ENCODE peak calls at places on chromosomes 4 and X, in ten cellular contexts. One of them, this sample, is unnamed.

GRCh38 chrX:97629597-97629985 is 745.9 kb downstream of the RPA4 start:
- DNase-seq in testis: no peak
- DNase-seq in Peyer's patch: no peak
- DNase-seq in A549: no peak
- DNase-seq in stomach: no peak
- DNase-seq in heart left ventricle: no peak
- DNase-seq in body of pancreas: no peak
- DNase-seq in upper lobe of left lung: no peak
- DNase-seq in lower leg skin: no peak
- DNase-seq in uterus: no peak
- DNase-seq in this sample: no peak

GRCh38 chr4:145808021-145808650 is 128.2 kb downstream of the C4orf51 start:
- DNase-seq in testis: no peak
- DNase-seq in Peyer's patch: no peak
- DNase-seq in A549: peak
- DNase-seq in stomach: no peak
- DNase-seq in heart left ventricle: no peak
- DNase-seq in body of pancreas: peak
- DNase-seq in upper lobe of left lung: no peak
- DNase-seq in lower leg skin: peak
- DNase-seq in uterus: peak
- DNase-seq in this sample: no peak

GRCh38 chr4:143587703-143588102 is 74.2 kb downstream of the SMARCA5 start:
- DNase-seq in testis: no peak
- DNase-seq in Peyer's patch: no peak
- DNase-seq in A549: peak
- DNase-seq in stomach: no peak
- DNase-seq in heart left ventricle: no peak
- DNase-seq in body of pancreas: no peak
- DNase-seq in upper lobe of left lung: no peak
- DNase-seq in lower leg skin: no peak
- DNase-seq in uterus: no peak
- DNase-seq in this sample: no peak

GRCh38 chrX:132292753-132293152 is 73.5 kb upstream of the RAP2C start:
- DNase-seq in testis: peak
- DNase-seq in Peyer's patch: no peak
- DNase-seq in A549: peak
- DNase-seq in stomach: no peak
- DNase-seq in heart left ventricle: no peak
- DNase-seq in body of pancreas: peak
- DNase-seq in upper lobe of left lung: no peak
- DNase-seq in lower leg skin: peak
- DNase-seq in uterus: peak
- DNase-seq in this sample: no peak

GRCh38 chrX:130211415-130212186 is 39.8 kb downstream of the RAB33A start:
- DNase-seq in testis: no peak
- DNase-seq in Peyer's patch: no peak
- DNase-seq in A549: no peak
- DNase-seq in stomach: no peak
- DNase-seq in heart left ventricle: no peak
- DNase-seq in body of pancreas: no peak
- DNase-seq in upper lobe of left lung: no peak
- DNase-seq in lower leg skin: no peak
- DNase-seq in uterus: no peak
- DNase-seq in this sample: no peak

GRCh38 chrX:153875391-153876111 is 10.4 kb downstream of the L1CAM start:
- DNase-seq in testis: peak
- DNase-seq in Peyer's patch: peak
- DNase-seq in A549: no peak
- DNase-seq in stomach: peak
- DNase-seq in heart left ventricle: no peak
- DNase-seq in body of pancreas: peak
- DNase-seq in upper lobe of left lung: peak
- DNase-seq in lower leg skin: no peak
- DNase-seq in uterus: peak
- DNase-seq in this sample: no peak

GRCh38 chr4:76028242-76028859 is 5.1 kb upstream of the CXCL10 start:
- DNase-seq in testis: no peak
- DNase-seq in Peyer's patch: no peak
- DNase-seq in A549: no peak
- DNase-seq in stomach: no peak
- DNase-seq in heart left ventricle: no peak
- DNase-seq in body of pancreas: peak
- DNase-seq in upper lobe of left lung: no peak
- DNase-seq in lower leg skin: no peak
- DNase-seq in uterus: no peak
- DNase-seq in this sample: no peak

GRCh38 chrX:31233941-31234496 is 162.2 kb upstream of the FTHL17 start:
- DNase-seq in testis: no peak
- DNase-seq in Peyer's patch: no peak
- DNase-seq in A549: no peak
- DNase-seq in stomach: no peak
- DNase-seq in heart left ventricle: no peak
- DNase-seq in body of pancreas: no peak
- DNase-seq in upper lobe of left lung: no peak
- DNase-seq in lower leg skin: no peak
- DNase-seq in uterus: no peak
- DNase-seq in this sample: no peak

GRCh38 chr4:114613579-114613978 is 15.0 kb downstream of the UGT8 start:
- DNase-seq in testis: no peak
- DNase-seq in Peyer's patch: no peak
- DNase-seq in A549: no peak
- DNase-seq in stomach: no peak
- DNase-seq in heart left ventricle: no peak
- DNase-seq in body of pancreas: no peak
- DNase-seq in upper lobe of left lung: no peak
- DNase-seq in lower leg skin: no peak
- DNase-seq in uterus: no peak
- DNase-seq in this sample: no peak

GRCh38 chrX:149877636-149878035 is 3.3 kb upstream of the MAGEA8 start:
- DNase-seq in testis: no peak
- DNase-seq in Peyer's patch: no peak
- DNase-seq in A549: peak
- DNase-seq in stomach: no peak
- DNase-seq in heart left ventricle: no peak
- DNase-seq in body of pancreas: no peak
- DNase-seq in upper lobe of left lung: no peak
- DNase-seq in lower leg skin: no peak
- DNase-seq in uterus: no peak
- DNase-seq in this sample: no peak

GRCh38 chr4:37864786-37865185 is 26.1 kb upstream of the TBC1D1 start:
- DNase-seq in testis: no peak
- DNase-seq in Peyer's patch: no peak
- DNase-seq in A549: no peak
- DNase-seq in stomach: no peak
- DNase-seq in heart left ventricle: no peak
- DNase-seq in body of pancreas: peak
- DNase-seq in upper lobe of left lung: peak
- DNase-seq in lower leg skin: no peak
- DNase-seq in uterus: no peak
- DNase-seq in this sample: no peak

GRCh38 chr4:141416219-141416618 is 195.5 kb downstream of the ZNF330 start:
- DNase-seq in testis: no peak
- DNase-seq in Peyer's patch: no peak
- DNase-seq in A549: no peak
- DNase-seq in stomach: no peak
- DNase-seq in heart left ventricle: no peak
- DNase-seq in body of pancreas: no peak
- DNase-seq in upper lobe of left lung: no peak
- DNase-seq in lower leg skin: no peak
- DNase-seq in uterus: no peak
- DNase-seq in this sample: no peak

GRCh38 chr4:52861879-52862604 is at the start of gene RASL11B:
- DNase-seq in testis: peak
- DNase-seq in Peyer's patch: peak
- DNase-seq in A549: peak
- DNase-seq in stomach: peak
- DNase-seq in heart left ventricle: peak
- DNase-seq in body of pancreas: peak
- DNase-seq in upper lobe of left lung: peak
- DNase-seq in lower leg skin: peak
- DNase-seq in uterus: peak
- DNase-seq in this sample: no peak
- TF ChIP-seq POLR2A in testis: peak
- TF ChIP-seq POLR2A in Peyer's patch: no peak
- TF ChIP-seq POLR2A in A549: peak
- TF ChIP-seq POLR2A in stomach: no peak
- TF ChIP-seq POLR2A in heart left ventricle: peak
- TF ChIP-seq POLR2A in body of pancreas: peak
- TF ChIP-seq POLR2A in upper lobe of left lung: peak
- TF ChIP-seq POLR2A in lower leg skin: no peak
- TF ChIP-seq POLR2A in uterus: peak
- TF ChIP-seq POLR2A in this sample: no peak

GRCh38 chr4:164596318-164596878 is 157.5 kb upstream of the SMIM31 start:
- DNase-seq in testis: no peak
- DNase-seq in Peyer's patch: no peak
- DNase-seq in A549: no peak
- DNase-seq in stomach: no peak
- DNase-seq in heart left ventricle: no peak
- DNase-seq in body of pancreas: no peak
- DNase-seq in upper lobe of left lung: no peak
- DNase-seq in lower leg skin: no peak
- DNase-seq in uterus: no peak
- DNase-seq in this sample: no peak
- TF ChIP-seq CTCF in testis: no peak
- TF ChIP-seq CTCF in Peyer's patch: no peak
- TF ChIP-seq CTCF in A549: no peak
- TF ChIP-seq CTCF in stomach: no peak
- TF ChIP-seq CTCF in heart left ventricle: no peak
- TF ChIP-seq CTCF in body of pancreas: no peak
- TF ChIP-seq CTCF in upper lobe of left lung: no peak
- TF ChIP-seq CTCF in lower leg skin: no peak
- TF ChIP-seq CTCF in uterus: no peak
- TF ChIP-seq CTCF in this sample: no peak

DNA sequence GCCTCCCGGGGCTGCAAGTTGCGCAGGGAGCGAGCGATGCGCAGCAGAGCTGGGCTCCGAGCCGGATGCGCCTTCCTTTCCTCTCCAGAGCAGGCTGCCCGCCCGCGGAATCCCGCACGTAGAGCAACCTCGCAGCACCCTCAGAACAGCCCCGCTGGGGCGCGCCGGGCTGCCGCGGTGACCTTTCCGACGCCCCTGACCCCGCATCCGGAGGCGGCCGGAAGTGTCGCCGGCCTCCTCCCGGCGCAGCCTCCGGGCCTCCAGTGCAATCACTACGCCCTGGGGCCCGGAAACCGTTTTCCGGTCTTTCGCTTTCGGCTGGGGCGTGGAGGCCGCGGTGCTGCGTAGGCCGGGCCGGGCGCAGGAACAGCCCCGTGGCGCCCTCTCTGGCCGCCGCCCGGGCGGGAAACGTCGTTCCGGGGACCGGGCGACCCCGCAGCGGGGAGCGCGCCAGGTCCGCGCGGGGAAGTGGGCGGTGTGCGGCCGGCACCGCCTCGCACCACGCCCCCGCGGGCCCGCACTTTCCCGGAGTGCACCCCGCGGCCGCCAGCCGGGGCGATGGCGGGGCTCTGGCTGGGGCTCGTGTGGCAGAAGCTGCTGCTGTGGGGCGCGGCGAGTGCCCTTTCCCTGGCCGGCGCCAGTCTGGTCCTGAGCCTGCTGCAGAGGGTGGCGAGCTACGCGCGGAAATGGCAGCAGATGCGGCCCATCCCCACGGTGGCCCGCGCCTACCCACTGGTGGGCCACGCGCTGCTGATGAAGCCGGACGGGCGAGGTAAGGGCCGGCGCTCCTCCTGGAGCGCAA is at the start of gene CYP4V2:
- DNase-seq in testis: peak
- DNase-seq in Peyer's patch: peak
- DNase-seq in A549: peak
- DNase-seq in stomach: peak
- DNase-seq in heart left ventricle: peak
- DNase-seq in body of pancreas: peak
- DNase-seq in upper lobe of left lung: peak
- DNase-seq in lower leg skin: peak
- DNase-seq in uterus: peak
- DNase-seq in this sample: no peak
- TF ChIP-seq POLR2A in testis: no peak
- TF ChIP-seq POLR2A in Peyer's patch: peak
- TF ChIP-seq POLR2A in A549: peak
- TF ChIP-seq POLR2A in stomach: no peak
- TF ChIP-seq POLR2A in heart left ventricle: no peak
- TF ChIP-seq POLR2A in body of pancreas: peak
- TF ChIP-seq POLR2A in upper lobe of left lung: no peak
- TF ChIP-seq POLR2A in lower leg skin: no peak
- TF ChIP-seq POLR2A in uterus: peak
- TF ChIP-seq POLR2A in this sample: no peak

GRCh38 chr4:155526452-155527169 is 140.0 kb upstream of the GUCY1A1 start:
- DNase-seq in testis: no peak
- DNase-seq in Peyer's patch: no peak
- DNase-seq in A549: no peak
- DNase-seq in stomach: no peak
- DNase-seq in heart left ventricle: no peak
- DNase-seq in body of pancreas: no peak
- DNase-seq in upper lobe of left lung: no peak
- DNase-seq in lower leg skin: no peak
- DNase-seq in uterus: no peak
- DNase-seq in this sample: no peak

GRCh38 chr4:155530857-155531256 is 135.8 kb upstream of the GUCY1A1 start:
- DNase-seq in testis: no peak
- DNase-seq in Peyer's patch: no peak
- DNase-seq in A549: no peak
- DNase-seq in stomach: no peak
- DNase-seq in heart left ventricle: no peak
- DNase-seq in body of pancreas: no peak
- DNase-seq in upper lobe of left lung: no peak
- DNase-seq in lower leg skin: no peak
- DNase-seq in uterus: no peak
- DNase-seq in this sample: no peak

GRCh38 chr4:155529761-155530160 is 136.9 kb upstream of the GUCY1A1 start:
- DNase-seq in testis: no peak
- DNase-seq in Peyer's patch: no peak
- DNase-seq in A549: no peak
- DNase-seq in stomach: no peak
- DNase-seq in heart left ventricle: no peak
- DNase-seq in body of pancreas: no peak
- DNase-seq in upper lobe of left lung: no peak
- DNase-seq in lower leg skin: no peak
- DNase-seq in uterus: no peak
- DNase-seq in this sample: no peak

GRCh38 chr4:155530290-155530689 is 136.4 kb upstream of the GUCY1A1 start:
- DNase-seq in testis: no peak
- DNase-seq in Peyer's patch: no peak
- DNase-seq in A549: no peak
- DNase-seq in stomach: no peak
- DNase-seq in heart left ventricle: no peak
- DNase-seq in body of pancreas: no peak
- DNase-seq in upper lobe of left lung: no peak
- DNase-seq in lower leg skin: no peak
- DNase-seq in uterus: no peak
- DNase-seq in this sample: no peak

DNA sequence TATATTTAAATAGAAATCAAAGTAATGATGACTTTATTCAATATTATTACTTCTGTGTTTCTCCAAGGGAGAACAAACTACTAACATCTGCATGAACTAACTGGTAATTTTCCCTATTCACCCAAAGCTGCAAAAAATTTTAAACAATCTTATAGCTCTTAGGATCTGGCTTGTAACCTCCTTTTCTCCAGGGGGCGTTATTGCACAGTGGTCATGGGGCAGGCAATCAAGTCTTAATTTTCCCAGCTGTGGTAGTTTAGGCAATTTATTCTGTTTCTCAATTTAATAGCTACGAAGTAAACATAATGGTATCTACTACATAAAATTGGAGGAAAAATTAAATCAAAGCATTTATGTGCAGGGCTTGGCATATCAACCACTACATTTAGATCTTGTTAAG is 137.5 kb upstream of the GUCY1A1 start:
- DNase-seq in testis: no peak
- DNase-seq in Peyer's patch: no peak
- DNase-seq in A549: no peak
- DNase-seq in stomach: no peak
- DNase-seq in heart left ventricle: no peak
- DNase-seq in body of pancreas: no peak
- DNase-seq in upper lobe of left lung: no peak
- DNase-seq in lower leg skin: no peak
- DNase-seq in uterus: no peak
- DNase-seq in this sample: no peak
- TF ChIP-seq CTCF in testis: no peak
- TF ChIP-seq CTCF in Peyer's patch: no peak
- TF ChIP-seq CTCF in A549: no peak
- TF ChIP-seq CTCF in stomach: no peak
- TF ChIP-seq CTCF in heart left ventricle: no peak
- TF ChIP-seq CTCF in body of pancreas: no peak
- TF ChIP-seq CTCF in upper lobe of left lung: no peak
- TF ChIP-seq CTCF in lower leg skin: no peak
- TF ChIP-seq CTCF in uterus: no peak
- TF ChIP-seq CTCF in this sample: no peak

This sample was measured in vagina.